ENCODE peak calls at places on chromosomes 5 and 9, in four cellular contexts. K is A549, H is K562, D is HepG2. Z is an unnamed sample.

GRCh38 chr9:75123696-75124095 is 35.4 kb downstream of the OSTF1 start:
- DNase-seq in D (no peak), K (no peak), H (no peak), Z (no peak)

GRCh38 chr5:37248387-37248969 is 698 bp downstream of the CPLANE1 start:
- DNase-seq in D (no peak), K (no peak), H (no peak), Z (no peak)

GRCh38 chr5:178413992-178414391 is 176.2 kb downstream of the COL23A1 start:
- DNase-seq in K (no peak), D (no peak), H (no peak), Z (no peak)

GRCh38 chr5:176915906-176916305 is 16.8 kb upstream of the HK3 start:
- DNase-seq in H (no peak), D (no peak), K (no peak), Z (no peak)

GRCh38 chr5:75668348-75668895 is 48.8 kb downstream of the POC5 start:
- DNase-seq in D (no peak), H (no peak), K (no peak), Z (no peak)

GRCh38 chr9:110578896-110579752 is at the start of gene SVEP1:
- DNase-seq in K (peak), H (no peak), D (no peak), Z (no peak)

GRCh38 chr9:37798677-37799076 is 1.9 kb upstream of the DCAF10 start:
- DNase-seq in D (no peak), H (no peak), K (no peak), Z (no peak)

GRCh38 chr5:174755103-174755502 is 30.7 kb downstream of the MSX2 start:
- DNase-seq in K (no peak), H (no peak), D (no peak), Z (no peak)

GRCh38 chr9:70407081-70407503 is 7.4 kb downstream of the KLF9 start:
- DNase-seq in K (no peak), D (no peak), H (no peak), Z (no peak)

GRCh38 chr9:129491486-129491855 is 129.4 kb downstream of the C9orf50 start:
- DNase-seq in K (no peak), D (no peak), H (peak), Z (no peak)

GRCh38 chr9:68705636-68706578 is 867 bp downstream of the PIP5K1B start:
- DNase-seq in D (peak), K (peak), H (peak), Z (peak)

GRCh38 chr5:14726066-14726838 is 61.7 kb downstream of the OTULIN start:
- DNase-seq in K (no peak), H (no peak), D (no peak), Z (no peak)

GRCh38 chr5:59042683-59043082 is 459.8 kb downstream of the RAB3C start:
- DNase-seq in D (no peak), H (no peak), K (no peak), Z (no peak)

GRCh38 chr9:5040730-5041389 is 55.8 kb downstream of the JAK2 start:
- DNase-seq in K (no peak), H (no peak), D (no peak), Z (no peak)

GRCh38 chr9:5044160-5044559 is 59.1 kb downstream of the JAK2 start:
- DNase-seq in H (no peak), K (no peak), D (no peak), Z (no peak)

GRCh38 chr9:5043381-5043780 is 58.3 kb downstream of the JAK2 start:
- DNase-seq in D (no peak), H (no peak), K (no peak), Z (no peak)

GRCh38 chr9:5042661-5043178 is 57.6 kb downstream of the JAK2 start:
- DNase-seq in D (no peak), H (no peak), K (no peak), Z (no peak)

DNA sequence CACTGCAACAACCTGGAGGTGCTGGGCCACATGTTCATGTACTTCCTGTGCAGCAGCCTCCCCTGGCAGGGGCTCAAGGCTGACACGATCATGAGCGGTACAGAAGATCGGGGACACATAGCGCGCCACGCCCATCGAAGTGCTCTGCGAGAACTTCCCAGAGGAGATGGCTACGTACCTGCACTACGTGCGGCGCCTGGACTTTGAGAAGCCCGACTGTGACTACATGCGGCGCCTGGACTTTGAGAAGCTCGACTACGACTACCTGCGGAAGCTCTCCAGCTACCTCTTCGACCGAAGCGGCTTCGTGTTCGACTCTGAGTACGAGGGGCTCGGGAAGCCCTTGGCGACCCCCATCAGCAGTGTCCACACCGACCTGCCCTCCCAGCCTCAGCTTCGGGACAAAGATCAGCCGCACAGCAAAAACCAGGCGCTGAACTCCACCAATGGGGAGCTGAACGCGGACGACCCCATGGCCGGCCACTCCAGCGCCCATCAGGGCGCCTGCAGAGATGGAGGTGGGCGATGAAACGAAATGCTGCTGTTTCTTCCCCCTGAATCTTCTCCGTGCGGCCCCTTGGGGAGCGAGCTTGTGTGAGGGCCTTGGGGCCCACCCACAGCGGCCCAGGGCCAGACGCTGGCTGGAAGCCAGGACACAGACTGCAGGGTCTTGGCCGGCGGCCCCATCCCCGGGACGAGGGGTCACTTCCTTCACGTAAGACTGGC is 56.5 kb downstream of the JAK2 start:
- DNase-seq in D (no peak), K (no peak), H (no peak), Z (no peak)
- TF ChIP-seq PHF8 in D (no peak), K (no peak), H (no peak), Z (no peak)

DNA sequence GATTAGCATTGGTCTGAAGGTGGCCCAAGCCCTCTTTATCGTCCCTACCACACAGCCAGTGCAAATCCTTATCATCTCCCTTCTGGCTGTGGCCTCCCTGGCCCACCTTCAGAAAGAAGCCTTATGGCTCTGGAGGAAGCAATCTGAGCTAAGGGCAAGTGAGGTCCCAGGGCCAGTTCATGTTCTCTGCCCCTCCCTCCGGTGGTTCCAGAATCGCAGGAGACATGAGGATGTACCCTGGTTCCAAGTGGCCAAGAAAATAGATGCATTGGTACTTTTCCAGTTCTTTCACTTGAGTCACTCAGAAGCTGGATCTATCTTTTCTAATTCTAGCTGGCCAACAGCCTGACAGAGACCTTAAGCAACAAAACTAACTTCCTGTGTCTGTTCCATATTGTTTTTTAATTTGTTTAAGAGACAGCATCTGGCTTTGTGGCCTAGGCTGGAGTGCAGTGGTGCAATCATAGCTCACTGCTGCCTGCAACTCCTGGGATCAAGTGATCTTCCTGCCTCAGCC is 60.7 kb downstream of the LHFPL2 start:
- DNase-seq in K (no peak), D (no peak), H (peak), Z (no peak)
- H3K27ac ChIP-seq in K (peak), D (no peak), H (no peak), Z (no peak)

GRCh38 chr9:127763918-127764384 is 14.5 kb downstream of the SH2D3C start:
- DNase-seq in D (peak), K (no peak), H (peak), Z (peak)
- TF ChIP-seq PHF8 in D (no peak), K (no peak), H (no peak), Z (no peak)

DNA sequence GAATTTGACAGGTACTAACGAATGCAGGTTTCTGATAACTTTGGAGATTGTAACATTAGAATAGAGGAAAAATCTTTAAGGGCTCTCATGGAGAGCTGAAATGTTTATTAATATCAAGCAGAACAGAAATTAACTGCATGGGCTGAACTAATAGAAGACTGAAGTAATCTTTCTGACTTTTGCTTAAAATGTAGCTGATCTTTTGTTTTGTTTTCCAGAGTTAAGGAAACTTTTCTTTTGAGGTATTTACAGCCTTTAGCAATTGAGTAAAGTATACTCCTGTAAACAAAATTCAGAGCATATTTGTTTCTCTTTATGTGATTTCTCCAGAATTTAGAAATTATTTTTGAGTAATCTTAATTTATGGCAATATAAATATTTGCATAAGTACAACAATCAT is 43.9 kb downstream of the SHC3 start:
- DNase-seq in K (no peak), D (no peak), H (no peak), Z (no peak)
- H3K27ac ChIP-seq in K (no peak), D (no peak), H (no peak), Z (no peak)

GRCh38 chr9:30039712-30040111 is 2344.7 kb upstream of the ACO1 start:
- DNase-seq in D (no peak), H (no peak), K (no peak), Z (no peak)
- TF ChIP-seq PHF8 in D (no peak), H (no peak), K (no peak), Z (no peak)

GRCh38 chr5:73902327-73903051 is 276.5 kb downstream of the ARHGEF28 start:
- DNase-seq in K (peak), D (peak), H (peak), Z (no peak)
- H3K27ac ChIP-seq in K (peak), D (no peak), H (no peak), Z (no peak)

DNA sequence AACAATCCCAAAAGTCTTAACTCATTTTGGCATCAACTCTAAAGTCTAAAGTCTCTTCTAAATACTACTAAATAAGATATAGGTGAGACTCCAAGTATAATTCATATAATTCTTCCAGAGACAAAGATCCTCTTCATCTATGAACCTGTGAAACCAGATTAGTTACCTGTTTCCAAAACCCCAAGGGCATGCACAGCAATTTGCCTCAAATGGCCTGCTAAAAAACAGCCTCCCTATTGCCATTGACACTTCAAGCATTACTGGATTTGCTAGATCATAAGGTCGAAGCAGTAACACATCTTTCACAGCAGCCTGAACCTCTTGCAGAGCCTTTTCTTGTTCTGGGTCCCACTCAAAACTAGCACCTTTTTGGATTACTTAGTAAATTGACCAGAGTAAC is 20.3 kb upstream of the GABRG2 start:
- DNase-seq in K (no peak), D (no peak), H (no peak), Z (no peak)
- TF ChIP-seq PHF8 in K (no peak), D (no peak), H (no peak), Z (no peak)